ENCODE peak calls at places on chromosomes 16 and 17, in seven cellular contexts. O is DND-41; L is kidney epithelial cell; Z is CD4-positive, alpha-beta T cell; P is PC-3; S is stomach; B is CD8-positive, alpha-beta T cell. J is an unnamed sample.

GRCh38 chr16:10776280-10776679 is 32.6 kb downstream of the NUBP1 start:
- DNase-seq in O (no peak), L (no peak), Z (no peak), P (no peak), S (no peak), B (no peak), J (no peak)

GRCh38 chr17:296382-296781 is 56.2 kb downstream of the RPH3AL start:
- DNase-seq in O (no peak), L (no peak), Z (no peak), P (no peak), S (no peak), B (no peak), J (no peak)

GRCh38 chr17:72666519-72666874 is 426.0 kb downstream of the SLC39A11 start:
- DNase-seq in O (no peak), L (no peak), Z (no peak), P (no peak), S (no peak), B (no peak), J (no peak)

GRCh38 chr17:21058098-21058893 is 15.5 kb upstream of the USP22 start:
- DNase-seq in O (peak; percentile 23), L (no peak), Z (no peak), P (peak; percentile 56), S (no peak), B (no peak), J (no peak)

GRCh38 chr16:3907586-3907985 is 27.1 kb upstream of the CREBBP start:
- DNase-seq in O (no peak), L (no peak), Z (no peak), P (no peak), S (no peak), B (no peak), J (no peak)

GRCh38 chr16:26454102-26454501 is 612.6 kb upstream of the C16orf82 start:
- DNase-seq in O (no peak), L (no peak), Z (no peak), P (peak; percentile 5), S (no peak), B (no peak), J (no peak)

GRCh38 chr17:69551212-69552010 is 136.9 kb downstream of the MAP2K6 start:
- DNase-seq in O (no peak), L (no peak), Z (no peak), P (peak; percentile 68), S (no peak), B (no peak), J (no peak)

GRCh38 chr17:32588982-32589381 is 102.2 kb downstream of the CDK5R1 start:
- DNase-seq in O (no peak), L (no peak), Z (no peak), P (peak; percentile 33), S (no peak), B (no peak), J (no peak)

GRCh38 chr17:7650509-7651096 is at the start of gene ATP1B2:
- DNase-seq in O (peak; percentile 76), L (no peak), Z (peak; percentile 74), P (peak; percentile 47), S (peak; percentile 72), B (peak; percentile 56), J (peak; percentile 73)

GRCh38 chr17:34146440-34147043 is 108.5 kb upstream of the CCL2 start:
- DNase-seq in O (peak; percentile 59), L (no peak), Z (peak; percentile 20), P (peak; percentile 30), S (peak; percentile 74), B (peak; percentile 6), J (no peak)

GRCh38 chr17:60640503-60640902 is 37.1 kb upstream of the BCAS3 start:
- DNase-seq in O (no peak), L (no peak), Z (no peak), P (peak; percentile 45), S (no peak), B (no peak), J (no peak)

GRCh38 chr17:7858487-7858832 is 657 bp downstream of the CYB5D1 start:
- DNase-seq in O (no peak), L (no peak), Z (peak; percentile 23), P (peak; percentile 40), S (no peak), B (no peak), J (no peak)

GRCh38 chr17:57195790-57196460 is 60.4 kb upstream of the MSI2 start:
- DNase-seq in O (no peak), L (no peak), Z (no peak), P (no peak), S (no peak), B (no peak), J (no peak)

GRCh38 chr16:73095142-73095791 is 47.3 kb upstream of the ZFHX3 start:
- DNase-seq in O (no peak), L (no peak), Z (no peak), P (peak; percentile 61), S (no peak), B (no peak), J (no peak)

GRCh38 chr17:56786989-56787482 is 46.7 kb downstream of the C17orf67 start:
- DNase-seq in O (peak; percentile 54), L (peak; percentile 95), Z (peak; percentile 4), P (peak; percentile 99), S (no peak), B (peak; percentile 10), J (no peak)

GRCh38 chr16:86862596-86862995 is 284.2 kb downstream of the FOXL1 start:
- DNase-seq in O (no peak), L (no peak), Z (no peak), P (no peak), S (no peak), B (no peak), J (no peak)

GRCh38 chr16:11050536-11050935 is 106.2 kb downstream of the CLEC16A start:
- DNase-seq in O (no peak), L (no peak), Z (no peak), P (no peak), S (no peak), B (no peak), J (peak; percentile 53)

GRCh38 chr17:9233761-9234160 is 212.5 kb downstream of the NTN1 start:
- DNase-seq in O (no peak), L (no peak), Z (no peak), P (no peak), S (no peak), B (no peak), J (no peak)

GRCh38 chr17:66661411-66661843 is 173.5 kb upstream of the CACNG5 start:
- DNase-seq in O (no peak), L (peak; percentile 67), Z (no peak), P (peak; percentile 99), S (peak; percentile 45), B (no peak), J (no peak)

GRCh38 chr17:38908676-38909181 is 16.7 kb upstream of the LASP1NB start:
- DNase-seq in O (no peak), L (no peak), Z (no peak), P (no peak), S (no peak), B (no peak), J (no peak)

GRCh38 chr16:14223632-14224031 is 152.5 kb downstream of the MRTFB start:
- DNase-seq in O (no peak), L (no peak), Z (no peak), P (no peak), S (no peak), B (no peak), J (no peak)
- TF ChIP-seq CTCF in O (no peak), L (no peak), Z (no peak), P (no peak), S (no peak), B (no peak), J (no peak)

DNA sequence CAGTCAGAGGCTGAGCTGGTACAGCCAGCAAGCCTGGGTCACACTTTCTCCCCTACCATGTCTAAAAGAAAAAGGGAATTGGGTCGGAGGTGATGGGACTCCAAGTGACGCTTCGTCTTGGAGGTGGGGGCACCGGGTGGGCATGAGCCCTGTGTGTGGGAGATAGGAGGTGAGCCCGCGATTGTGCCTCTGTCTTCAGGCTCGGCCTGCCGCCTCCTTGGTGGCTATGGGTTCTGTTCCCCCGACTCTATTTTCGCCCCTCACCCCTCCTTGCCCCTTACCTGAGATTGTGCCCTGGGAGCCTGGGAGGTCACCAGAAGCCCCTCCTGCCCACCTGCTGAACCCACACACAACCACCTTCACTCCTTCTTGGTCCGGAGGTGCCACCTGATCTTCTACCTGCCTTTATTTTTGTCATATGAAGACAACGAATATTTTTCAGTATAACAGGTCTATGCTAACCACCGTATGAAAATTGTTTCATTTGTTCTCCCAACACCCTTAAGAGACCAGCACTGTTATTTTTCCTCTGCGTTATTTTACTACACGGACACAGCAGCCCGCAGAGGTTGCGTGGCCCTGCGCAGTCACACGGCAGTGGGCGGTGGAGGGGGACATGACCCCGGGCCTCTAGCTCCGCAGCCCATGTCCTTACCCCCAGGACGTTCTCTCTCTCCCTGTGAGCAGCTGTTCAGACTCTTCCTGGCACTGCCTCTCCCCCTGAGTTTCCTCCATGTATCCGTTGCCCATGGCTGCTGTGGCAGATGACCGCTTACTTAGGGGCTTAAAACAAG is 49.9 kb downstream of the ATP2C2 start:
- DNase-seq in O (no peak), L (no peak), Z (no peak), P (no peak), S (no peak), B (no peak), J (no peak)
- H3K27me3 ChIP-seq in O (peaks cover 3% of the 10 kb centered on the region), L (peaks cover 16% of the 10 kb centered on the region), Z (no peaks in the 10 kb centered on the region), P (no peaks in the 10 kb centered on the region), S (no peaks in the 10 kb centered on the region), B (no peaks in the 10 kb centered on the region), J (no peaks in the 10 kb centered on the region)

DNA sequence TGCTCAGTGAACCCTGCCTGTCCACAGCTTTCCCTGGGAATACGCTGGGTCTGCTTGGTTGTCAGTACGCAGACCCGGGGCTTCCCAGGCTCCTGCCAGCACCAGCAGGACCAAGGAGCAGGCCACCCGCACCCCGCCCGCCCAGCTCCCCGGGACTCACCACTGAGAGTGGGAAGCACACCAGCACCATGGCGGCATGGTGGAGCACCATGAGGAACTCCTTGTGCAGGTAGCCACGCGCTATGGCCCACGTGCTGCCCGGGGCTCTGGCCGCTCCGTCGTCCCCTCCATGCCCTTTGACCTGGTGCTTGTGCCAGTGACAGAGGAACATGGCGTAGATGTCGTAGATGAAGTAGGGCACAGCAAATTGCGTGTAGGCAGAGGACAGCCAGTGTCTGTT is 3.5 kb downstream of the C16orf92 start:
- DNase-seq in O (no peak), L (no peak), Z (no peak), P (no peak), S (no peak), B (no peak), J (no peak)
- TF ChIP-seq CTCF in O (no peak), L (no peak), Z (no peak), P (no peak), S (no peak), B (no peak), J (no peak)

DNA sequence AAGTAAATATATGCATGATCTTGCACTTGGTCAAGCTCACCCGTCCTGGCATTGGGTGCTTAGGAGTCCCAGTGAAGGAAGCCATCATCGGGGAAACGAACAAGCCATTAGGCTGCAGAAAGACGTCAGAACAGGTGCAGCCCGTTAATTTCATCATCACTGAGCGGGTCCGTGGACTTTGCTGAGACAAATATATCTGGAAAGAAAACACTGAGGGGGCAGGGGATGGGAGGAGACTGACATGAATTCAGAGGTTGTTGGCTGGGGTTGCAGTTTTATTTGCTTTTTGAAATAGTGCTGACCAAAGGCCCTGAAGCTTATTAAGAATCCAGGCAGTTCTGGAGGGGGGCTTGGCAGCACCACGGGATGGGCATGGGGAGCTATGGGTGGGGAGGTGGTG is 207.2 kb downstream of the ENGASE start:
- DNase-seq in O (no peak), L (no peak), Z (no peak), P (no peak), S (no peak), B (no peak), J (no peak)
- H3K27me3 ChIP-seq in O (no peaks in the 10 kb centered on the region), L (peaks cover 9% of the 10 kb centered on the region), Z (no peaks in the 10 kb centered on the region), P (peaks cover 83% of the 10 kb centered on the region), S (peaks cover 75% of the 10 kb centered on the region), B (no peaks in the 10 kb centered on the region), J (no peaks in the 10 kb centered on the region)

J was measured in ascending aorta.